ENCODE peak calls at places on chromosomes 7 and 10, in five cellular contexts. O is non-pigmented ciliary epithelial cell; J is stimulated activated naive CD4-positive, alpha-beta T cell; P is cerebellum; E is GM12891. U is an unnamed sample.

GRCh38 chr7:128069367-128070364 is 38.4 kb upstream of the LRRC4 start:
- DNase-seq in P (no peak), E (no peak), J (no peak), O (no peak), U (no peak)

GRCh38 chr10:71006497-71006896 is 118.1 kb upstream of the PCBD1 start:
- DNase-seq in J (no peak), P (no peak), E (no peak), O (no peak), U (no peak)

GRCh38 chr10:24223341-24223740 is 14.4 kb downstream of the KIAA1217 start:
- DNase-seq in P (no peak), J (no peak), E (no peak), O (no peak), U (no peak)

GRCh38 chr10:92688927-92689662 is 660 bp upstream of the HHEX start:
- DNase-seq in O (no peak), E (no peak), P (no peak), J (no peak), U (no peak)

GRCh38 chr10:70540089-70540788 is 61.7 kb downstream of the PALD1 start:
- DNase-seq in E (peak; percentile 69), P (peak; percentile 25), O (no peak), J (peak; percentile 9), U (peak; percentile 13)

GRCh38 chr7:38185395-38185920 is 7.4 kb downstream of the STARD3NL start:
- DNase-seq in J (no peak), P (no peak), E (no peak), O (no peak), U (no peak)

GRCh38 chr10:74282853-74283205 is 131.8 kb downstream of the ADK start:
- DNase-seq in O (peak; percentile 14), E (no peak), P (no peak), J (no peak), U (no peak)

GRCh38 chr10:73340121-73340520 is 18.5 kb downstream of the CFAP70 start:
- DNase-seq in O (no peak), E (no peak), P (no peak), J (no peak), U (no peak)

GRCh38 chr7:94182066-94182465 is 177.9 kb upstream of the BET1 start:
- DNase-seq in E (no peak), O (peak; percentile 86), P (no peak), J (no peak), U (no peak)

GRCh38 chr7:37956791-37957190 is 36.4 kb downstream of the EPDR1 start:
- DNase-seq in P (no peak), J (no peak), O (no peak), E (no peak), U (no peak)

GRCh38 chr7:131618391-131618790 is 62.0 kb upstream of the PODXL start:
- DNase-seq in J (no peak), O (no peak), P (no peak), E (no peak), U (no peak)

GRCh38 chr10:58950618-58951017 is 225.8 kb upstream of the PHYHIPL start:
- DNase-seq in E (no peak), J (no peak), O (no peak), P (no peak), U (no peak)

GRCh38 chr10:48820231-48820630 is 119.4 kb downstream of the LRRC18 start:
- DNase-seq in P (no peak), E (no peak), J (no peak), O (no peak), U (no peak)

GRCh38 chr10:79409038-79410035 is 36.1 kb downstream of the ZCCHC24 start:
- DNase-seq in O (no peak), E (no peak), P (peak; percentile 21), J (no peak), U (no peak)

GRCh38 chr10:117449636-117450035 is 74.4 kb upstream of the PDZD8 start:
- DNase-seq in O (no peak), J (no peak), P (no peak), E (no peak), U (no peak)

GRCh38 chr7:2802504-2803341 is 41.4 kb downstream of the GNA12 start:
- DNase-seq in J (no peak), E (no peak), O (no peak), P (no peak), U (no peak)

GRCh38 chr7:44085549-44085948 is 3.2 kb upstream of the POLM start:
- DNase-seq in J (no peak), E (no peak), O (no peak), P (no peak), U (no peak)

GRCh38 chr10:113691381-113691780 is 11.7 kb downstream of the CASP7 start:
- DNase-seq in O (no peak), P (no peak), J (no peak), E (no peak), U (no peak)

GRCh38 chr10:35342381-35342780 is 6.1 kb downstream of the CCNY start:
- DNase-seq in J (no peak), P (no peak), E (no peak), O (no peak), U (no peak)

GRCh38 chr10:117221156-117221711 is 19.7 kb upstream of the SLC18A2 start:
- DNase-seq in E (no peak), J (no peak), P (no peak), O (no peak), U (no peak)

GRCh38 chr10:31830887-31831286 is 97.7 kb downstream of the ARHGAP12 start:
- DNase-seq in P (no peak), E (no peak), J (no peak), O (peak; percentile 22), U (no peak)

GRCh38 chr10:51074238-51075028 is at the start of gene PRKG1:
- DNase-seq in P (peak; percentile 10), E (peak; percentile 12), O (no peak), J (no peak), U (no peak)

GRCh38 chr10:6786579-6787031 is 206.5 kb upstream of the PRKCQ start:
- DNase-seq in J (no peak), O (peak; percentile 20), E (no peak), P (peak; percentile 7), U (no peak)

GRCh38 chr7:28409716-28410627 is 2.3 kb upstream of the CREB5 start:
- DNase-seq in J (no peak), E (peak; percentile 1), O (no peak), P (peak; percentile 51), U (no peak)

GRCh38 chr7:101306307-101306706 is 15.3 kb downstream of the IFT22 start:
- DNase-seq in E (no peak), P (no peak), J (no peak), O (no peak), U (no peak)

GRCh38 chr7:2471396-2471795 is 4.8 kb downstream of the GRIFIN start:
- DNase-seq in O (no peak), J (no peak), E (no peak), P (no peak), U (no peak)

GRCh38 chr10:75483188-75483587 is 51.8 kb downstream of the LRMDA start:
- DNase-seq in E (no peak), P (no peak), J (no peak), O (no peak), U (no peak)

GRCh38 chr7:157493776-157494175 is 157.0 kb downstream of the DNAJB6 start:
- DNase-seq in E (no peak), P (no peak), J (no peak), O (no peak), U (no peak)